ENCODE peak calls at places on chromosomes 2 and 18, in eight cellular contexts. One of them, this sample, is unnamed.

GRCh38 chr18:23776306-23776705 is 87.1 kb downstream of the LAMA3 start:
- DNase-seq in A549: no peak
- DNase-seq in right lobe of liver: no peak
- DNase-seq in HepG2: no peak
- DNase-seq in H54: no peak
- DNase-seq in sigmoid colon: no peak
- DNase-seq in lower leg skin: no peak
- DNase-seq in spleen: no peak
- DNase-seq in this sample: no peak

GRCh38 chr2:161273038-161273760 is 35.0 kb upstream of the PSMD14 start:
- DNase-seq in A549: peak; percentile 12
- DNase-seq in right lobe of liver: no peak
- DNase-seq in HepG2: peak; percentile 64
- DNase-seq in H54: no peak
- DNase-seq in sigmoid colon: no peak
- DNase-seq in lower leg skin: peak; percentile 20
- DNase-seq in spleen: no peak
- DNase-seq in this sample: no peak

GRCh38 chr2:22126978-22127377 is 1003.2 kb downstream of the TDRD15 start:
- DNase-seq in A549: no peak
- DNase-seq in right lobe of liver: no peak
- DNase-seq in HepG2: no peak
- DNase-seq in H54: no peak
- DNase-seq in sigmoid colon: no peak
- DNase-seq in lower leg skin: no peak
- DNase-seq in spleen: no peak
- DNase-seq in this sample: no peak

GRCh38 chr2:196592331-196592911 is 47.1 kb upstream of the CCDC150 start:
- DNase-seq in A549: no peak
- DNase-seq in right lobe of liver: peak; percentile 69
- DNase-seq in HepG2: no peak
- DNase-seq in H54: no peak
- DNase-seq in sigmoid colon: no peak
- DNase-seq in lower leg skin: no peak
- DNase-seq in spleen: no peak
- DNase-seq in this sample: no peak

GRCh38 chr2:171592026-171592555 is 69.8 kb downstream of the CYBRD1 start:
- DNase-seq in A549: no peak
- DNase-seq in right lobe of liver: no peak
- DNase-seq in HepG2: no peak
- DNase-seq in H54: no peak
- DNase-seq in sigmoid colon: no peak
- DNase-seq in lower leg skin: no peak
- DNase-seq in spleen: no peak
- DNase-seq in this sample: no peak

GRCh38 chr2:58030789-58031188 is 15.8 kb upstream of the VRK2 start:
- DNase-seq in A549: no peak
- DNase-seq in right lobe of liver: no peak
- DNase-seq in HepG2: peak; percentile 21
- DNase-seq in H54: no peak
- DNase-seq in sigmoid colon: no peak
- DNase-seq in lower leg skin: no peak
- DNase-seq in spleen: no peak
- DNase-seq in this sample: no peak

GRCh38 chr2:236146436-236146835 is 21.8 kb downstream of the GBX2 start:
- DNase-seq in A549: no peak
- DNase-seq in right lobe of liver: no peak
- DNase-seq in HepG2: no peak
- DNase-seq in H54: no peak
- DNase-seq in sigmoid colon: peak; percentile 37
- DNase-seq in lower leg skin: no peak
- DNase-seq in spleen: no peak
- DNase-seq in this sample: no peak

GRCh38 chr2:11698009-11698922 is 28.3 kb upstream of the NTSR2 start:
- DNase-seq in A549: no peak
- DNase-seq in right lobe of liver: no peak
- DNase-seq in HepG2: peak; percentile 92
- DNase-seq in H54: peak; percentile 59
- DNase-seq in sigmoid colon: peak; percentile 97
- DNase-seq in lower leg skin: peak; percentile 81
- DNase-seq in spleen: peak; percentile 73
- DNase-seq in this sample: peak; percentile 98

GRCh38 chr2:191999101-191999836 is 152.4 kb upstream of the CAVIN2 start:
- DNase-seq in A549: no peak
- DNase-seq in right lobe of liver: no peak
- DNase-seq in HepG2: no peak
- DNase-seq in H54: no peak
- DNase-seq in sigmoid colon: no peak
- DNase-seq in lower leg skin: no peak
- DNase-seq in spleen: no peak
- DNase-seq in this sample: no peak

GRCh38 chr2:162839419-162839818 is 852 bp upstream of the KCNH7 start:
- DNase-seq in A549: no peak
- DNase-seq in right lobe of liver: no peak
- DNase-seq in HepG2: no peak
- DNase-seq in H54: no peak
- DNase-seq in sigmoid colon: no peak
- DNase-seq in lower leg skin: no peak
- DNase-seq in spleen: no peak
- DNase-seq in this sample: no peak

GRCh38 chr2:144359684-144360083 is 160.2 kb downstream of the ZEB2 start:
- DNase-seq in A549: no peak
- DNase-seq in right lobe of liver: no peak
- DNase-seq in HepG2: no peak
- DNase-seq in H54: no peak
- DNase-seq in sigmoid colon: no peak
- DNase-seq in lower leg skin: no peak
- DNase-seq in spleen: no peak
- DNase-seq in this sample: no peak

DNA sequence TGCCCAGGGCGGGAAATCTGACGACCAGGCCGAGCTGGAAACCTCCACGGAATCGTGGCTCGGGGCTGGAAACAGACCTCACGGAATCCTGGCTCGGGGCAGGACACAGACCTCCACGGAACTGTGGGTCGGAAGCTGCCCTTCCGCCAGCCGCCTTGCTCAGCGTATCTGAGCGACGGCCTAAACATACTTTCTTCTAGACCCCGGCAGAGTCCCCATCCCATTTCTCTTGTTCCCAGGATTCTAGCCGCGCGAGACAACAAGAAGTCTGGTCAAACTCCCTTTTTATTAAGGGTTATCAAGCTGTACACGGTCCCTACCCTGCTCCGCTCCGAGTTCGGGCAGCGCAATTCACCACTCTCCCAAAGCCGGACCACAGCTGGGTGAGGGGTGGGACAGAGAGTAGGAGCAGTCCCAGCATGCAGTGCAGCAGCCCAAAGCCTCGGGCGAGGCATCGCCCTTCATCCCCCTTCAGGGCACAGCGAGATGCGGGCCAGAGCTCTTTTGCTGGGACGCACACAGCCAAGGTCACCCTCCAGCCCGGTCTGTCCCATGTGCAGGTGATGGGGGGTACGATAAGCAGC is 447 bp upstream of the ABCB6 start:
- DNase-seq in A549: no peak
- DNase-seq in right lobe of liver: no peak
- DNase-seq in HepG2: no peak
- DNase-seq in H54: no peak
- DNase-seq in sigmoid colon: no peak
- DNase-seq in lower leg skin: no peak
- DNase-seq in spleen: peak; percentile 82
- DNase-seq in this sample: no peak
- TF ChIP-seq POLR2A in A549: no peak
- TF ChIP-seq POLR2A in right lobe of liver: no peak
- TF ChIP-seq POLR2A in HepG2: no peak
- TF ChIP-seq POLR2A in H54: no peak
- TF ChIP-seq POLR2A in sigmoid colon: no peak
- TF ChIP-seq POLR2A in lower leg skin: no peak
- TF ChIP-seq POLR2A in spleen: no peak
- TF ChIP-seq POLR2A in this sample: no peak

DNA sequence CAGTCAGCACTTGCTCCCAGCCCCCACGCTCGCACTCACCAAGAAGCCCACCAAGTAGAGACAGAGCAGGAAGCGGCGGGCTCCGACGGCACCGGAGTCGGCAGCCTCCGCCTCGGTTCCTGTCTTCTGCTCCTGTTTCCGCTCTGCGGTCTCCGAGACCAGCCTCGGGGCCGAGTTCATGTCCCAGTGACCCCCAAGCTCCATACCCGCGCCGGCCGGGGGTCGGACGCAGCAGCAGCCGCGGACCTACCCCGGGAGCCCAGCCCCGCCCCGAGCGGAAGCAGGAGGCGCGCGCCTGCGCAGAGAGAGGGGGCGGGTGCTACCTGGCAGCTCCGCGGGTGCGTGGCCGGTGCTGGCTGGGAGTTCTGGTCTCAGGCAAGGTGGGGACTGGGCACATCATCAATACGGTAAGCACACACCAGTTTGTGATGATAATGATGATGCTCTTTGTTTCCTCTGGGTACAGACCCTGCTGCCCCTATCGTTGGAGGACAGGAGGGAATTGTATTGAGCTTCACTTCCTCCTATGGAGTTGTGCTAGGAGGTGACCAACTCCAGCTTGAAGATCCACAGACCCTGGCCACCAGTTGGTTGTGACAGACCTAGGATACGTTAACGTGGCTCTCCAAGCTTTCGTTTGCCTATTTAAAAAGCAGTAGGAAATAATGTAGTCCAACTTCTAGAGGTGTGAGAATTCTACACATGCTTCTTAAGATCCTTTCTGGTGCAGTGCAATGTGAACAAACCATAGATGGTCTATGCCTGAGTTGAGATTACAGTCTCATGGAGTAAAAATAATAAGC is 25.0 kb upstream of the TMEM182 start:
- DNase-seq in A549: peak; percentile 68
- DNase-seq in right lobe of liver: peak; percentile 92
- DNase-seq in HepG2: peak; percentile 80
- DNase-seq in H54: peak; percentile 76
- DNase-seq in sigmoid colon: peak; percentile 88
- DNase-seq in lower leg skin: peak; percentile 69
- DNase-seq in spleen: peak; percentile 97
- DNase-seq in this sample: peak; percentile 77
- TF ChIP-seq POLR2A in A549: peak; percentile 97
- TF ChIP-seq POLR2A in right lobe of liver: peak; percentile 82
- TF ChIP-seq POLR2A in HepG2: peak; percentile 82
- TF ChIP-seq POLR2A in H54: peak; percentile 88
- TF ChIP-seq POLR2A in sigmoid colon: peak; percentile 17
- TF ChIP-seq POLR2A in lower leg skin: no peak
- TF ChIP-seq POLR2A in spleen: no peak
- TF ChIP-seq POLR2A in this sample: peak; percentile 55

DNA sequence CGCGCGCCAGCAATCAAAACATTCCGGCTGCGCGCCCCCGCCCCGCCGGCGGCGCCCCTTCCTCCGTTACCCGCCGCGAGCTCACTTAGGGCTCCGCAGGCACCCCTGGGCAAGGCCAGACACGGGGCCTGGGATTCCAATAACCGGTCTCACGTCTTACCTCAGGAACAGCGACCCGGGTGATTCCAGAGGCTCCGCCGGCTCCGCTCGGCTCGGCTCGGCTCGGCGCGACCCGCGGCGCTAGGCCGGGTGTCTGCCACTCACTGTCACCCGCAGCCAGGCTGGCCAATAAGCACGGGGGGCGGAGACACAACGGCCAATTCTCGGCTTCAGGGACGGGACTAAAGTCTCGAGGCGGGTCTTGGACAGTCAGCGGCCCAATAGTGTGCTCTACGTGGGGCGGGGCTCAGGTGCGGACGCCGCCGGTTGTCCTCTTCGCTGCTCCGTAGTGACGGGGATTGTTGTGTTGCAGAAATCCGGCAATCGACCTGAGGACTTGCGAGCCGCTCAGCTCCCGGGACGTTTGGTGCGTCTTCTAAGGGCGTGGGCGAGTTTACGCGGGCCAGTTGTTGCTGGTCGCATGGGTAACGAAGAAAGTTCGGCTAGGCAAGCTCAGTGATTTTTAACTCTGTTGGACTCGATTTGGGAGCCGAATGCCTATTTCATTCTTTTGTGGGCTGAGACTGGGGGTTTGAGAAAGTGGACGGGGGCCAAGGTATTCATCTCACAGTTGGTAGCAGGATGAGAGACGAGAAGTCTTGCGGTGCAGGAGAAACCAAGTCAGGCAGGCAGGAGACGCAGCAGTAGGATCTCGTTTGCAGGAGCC is at the start of the genes ANKZF1 and ATG9A:
- DNase-seq in A549: peak; percentile 97
- DNase-seq in right lobe of liver: peak; percentile 99
- DNase-seq in HepG2: peak; percentile 99
- DNase-seq in H54: peak; percentile 98
- DNase-seq in sigmoid colon: peak; percentile 100
- DNase-seq in lower leg skin: peak; percentile 99
- DNase-seq in spleen: peak; percentile 100
- DNase-seq in this sample: peak; percentile 100
- TF ChIP-seq POLR2A in A549: peak; percentile 53
- TF ChIP-seq POLR2A in right lobe of liver: peak; percentile 78
- TF ChIP-seq POLR2A in HepG2: peak; percentile 85
- TF ChIP-seq POLR2A in H54: peak; percentile 65
- TF ChIP-seq POLR2A in sigmoid colon: peak; percentile 68
- TF ChIP-seq POLR2A in lower leg skin: no peak
- TF ChIP-seq POLR2A in spleen: no peak
- TF ChIP-seq POLR2A in this sample: peak; percentile 95

GRCh38 chr2:219455635-219456034 is 21.0 kb downstream of the SPEG start:
- DNase-seq in A549: no peak
- DNase-seq in right lobe of liver: no peak
- DNase-seq in HepG2: no peak
- DNase-seq in H54: no peak
- DNase-seq in sigmoid colon: no peak
- DNase-seq in lower leg skin: no peak
- DNase-seq in spleen: no peak
- DNase-seq in this sample: no peak

GRCh38 chr2:219451626-219452360 is 17.1 kb downstream of the SPEG start:
- DNase-seq in A549: no peak
- DNase-seq in right lobe of liver: no peak
- DNase-seq in HepG2: no peak
- DNase-seq in H54: no peak
- DNase-seq in sigmoid colon: peak; percentile 96
- DNase-seq in lower leg skin: no peak
- DNase-seq in spleen: no peak
- DNase-seq in this sample: peak; percentile 90

GRCh38 chr2:219452361-219453317 is 18.0 kb downstream of the SPEG start:
- DNase-seq in A549: no peak
- DNase-seq in right lobe of liver: peak; percentile 40
- DNase-seq in HepG2: no peak
- DNase-seq in H54: peak; percentile 99
- DNase-seq in sigmoid colon: peak; percentile 95
- DNase-seq in lower leg skin: no peak
- DNase-seq in spleen: no peak
- DNase-seq in this sample: peak; percentile 92

GRCh38 chr2:219454217-219454616 is 19.6 kb downstream of the SPEG start:
- DNase-seq in A549: no peak
- DNase-seq in right lobe of liver: no peak
- DNase-seq in HepG2: no peak
- DNase-seq in H54: no peak
- DNase-seq in sigmoid colon: peak; percentile 92
- DNase-seq in lower leg skin: no peak
- DNase-seq in spleen: no peak
- DNase-seq in this sample: no peak

DNA sequence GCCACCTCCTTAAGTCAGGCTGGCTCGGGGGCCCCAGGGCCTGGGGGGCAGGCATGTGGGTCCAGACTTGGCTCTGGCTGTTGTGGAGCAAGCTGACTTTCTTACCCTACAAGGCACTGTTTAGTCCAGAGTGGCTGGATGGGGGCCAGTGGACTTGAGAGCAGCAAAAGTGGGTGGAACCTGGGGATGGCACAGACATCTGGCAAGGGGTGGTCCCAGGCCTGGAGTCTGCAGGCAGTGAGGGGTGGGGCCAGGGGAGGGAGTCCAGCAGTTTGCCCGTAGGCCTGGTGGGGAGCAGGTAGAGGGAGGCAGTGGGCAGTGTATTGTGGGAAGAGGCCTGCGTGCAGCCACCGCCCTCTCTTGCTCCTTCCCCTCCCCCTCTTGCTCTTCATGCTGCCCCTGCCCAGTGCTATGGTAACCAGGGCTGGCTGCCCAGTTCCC is 19.1 kb downstream of the SPEG start:
- DNase-seq in A549: no peak
- DNase-seq in right lobe of liver: peak; percentile 42
- DNase-seq in HepG2: no peak
- DNase-seq in H54: no peak
- DNase-seq in sigmoid colon: peak; percentile 100
- DNase-seq in lower leg skin: peak; percentile 35
- DNase-seq in spleen: no peak
- DNase-seq in this sample: no peak
- TF ChIP-seq POLR2A in A549: no peak
- TF ChIP-seq POLR2A in right lobe of liver: no peak
- TF ChIP-seq POLR2A in HepG2: no peak
- TF ChIP-seq POLR2A in H54: no peak
- TF ChIP-seq POLR2A in sigmoid colon: no peak
- TF ChIP-seq POLR2A in lower leg skin: no peak
- TF ChIP-seq POLR2A in spleen: no peak
- TF ChIP-seq POLR2A in this sample: no peak